ENCODE peak calls at places on chromosomes 1 and 21, in six cellular contexts. B, Y, Q, D, X and O are unnamed samples.

GRCh38 chr21:46122241-46122671 is 24.3 kb downstream of the COL6A2 start:
- DNase-seq in B (no peak), Y (peak; percentile 34), Q (peak; percentile 95), D (peak; percentile 77), X (peak; percentile 60), O (peak; percentile 74)

GRCh38 chr1:9592510-9593075 is 3.9 kb downstream of the TMEM201 start:
- DNase-seq in B (no peak), Y (no peak), Q (no peak), D (no peak), X (no peak), O (no peak)

GRCh38 chr21:38716942-38717341 is 88.8 kb upstream of the ETS2 start:
- DNase-seq in B (no peak), Y (no peak), Q (peak; percentile 48), D (no peak), X (no peak), O (peak; percentile 18)

GRCh38 chr1:177091036-177091435 is 73.5 kb downstream of the ASTN1 start:
- DNase-seq in B (no peak), Y (no peak), Q (peak; percentile 47), D (peak; percentile 15), X (peak; percentile 0), O (no peak)

GRCh38 chr1:216688127-216688657 is 35.0 kb downstream of the ESRRG start:
- DNase-seq in B (no peak), Y (no peak), Q (no peak), D (no peak), X (no peak), O (no peak)

GRCh38 chr1:230250061-230250460 is 176.1 kb downstream of the PGBD5 start:
- DNase-seq in B (no peak), Y (no peak), Q (no peak), D (no peak), X (no peak), O (no peak)

GRCh38 chr1:27606708-27607238 is 2.8 kb upstream of the AHDC1 start:
- DNase-seq in B (no peak), Y (peak; percentile 67), Q (peak; percentile 43), D (no peak), X (no peak), O (peak; percentile 31)

GRCh38 chr1:66283583-66284041 is 250.3 kb upstream of the SGIP1 start:
- DNase-seq in B (no peak), Y (no peak), Q (peak; percentile 87), D (peak; percentile 74), X (no peak), O (no peak)

GRCh38 chr1:202266061-202266765 is 72.6 kb downstream of the LGR6 start:
- DNase-seq in B (no peak), Y (no peak), Q (no peak), D (no peak), X (no peak), O (no peak)

GRCh38 chr1:14742181-14742980 is 143.9 kb downstream of the KAZN start:
- DNase-seq in B (no peak), Y (peak; percentile 52), Q (peak; percentile 99), D (peak; percentile 95), X (peak; percentile 93), O (peak; percentile 89)

GRCh38 chr1:214439352-214440119 is 111.9 kb downstream of the PTPN14 start:
- DNase-seq in B (no peak), Y (peak; percentile 88), Q (peak; percentile 94), D (peak; percentile 68), X (peak; percentile 51), O (peak; percentile 98)

GRCh38 chr21:42063578-42064521 is 7.3 kb upstream of the UMODL1 start:
- DNase-seq in B (peak; percentile 81), Y (peak; percentile 87), Q (peak; percentile 20), D (no peak), X (no peak), O (no peak)

GRCh38 chr1:212127219-212127618 is 91.7 kb downstream of the DTL start:
- DNase-seq in B (no peak), Y (no peak), Q (no peak), D (no peak), X (no peak), O (no peak)

GRCh38 chr1:24683713-24684162 is 40.6 kb downstream of the SRRM1 start:
- DNase-seq in B (no peak), Y (peak; percentile 21), Q (peak; percentile 99), D (peak; percentile 95), X (peak; percentile 92), O (peak; percentile 92)

GRCh38 chr1:199123615-199124014 is 484.8 kb downstream of the PTPRC start:
- DNase-seq in B (no peak), Y (peak; percentile 89), Q (peak; percentile 94), D (peak; percentile 38), X (peak; percentile 68), O (peak; percentile 100)

GRCh38 chr1:227459326-227459841 is 104.0 kb upstream of the ZNF678 start:
- DNase-seq in B (no peak), Y (no peak), Q (peak; percentile 11), D (no peak), X (no peak), O (no peak)

GRCh38 chr21:38917045-38917774 is 111.5 kb downstream of the ETS2 start:
- DNase-seq in B (no peak), Y (no peak), Q (no peak), D (no peak), X (no peak), O (no peak)

GRCh38 chr21:41601573-41602371 is 93.8 kb upstream of the TMPRSS2 start:
- DNase-seq in B (no peak), Y (no peak), Q (peak; percentile 42), D (no peak), X (peak; percentile 35), O (no peak)

GRCh38 chr1:37951783-37952624 is 5.2 kb upstream of the INPP5B start:
- DNase-seq in B (no peak), Y (no peak), Q (no peak), D (no peak), X (no peak), O (no peak)

GRCh38 chr1:153612755-153613331 is at the start of gene S100A16:
- DNase-seq in B (no peak), Y (no peak), Q (peak; percentile 76), D (peak; percentile 71), X (peak; percentile 75), O (peak; percentile 56)

GRCh38 chr1:223714849-223715709 is 2.7 kb downstream of the CAPN2 start:
- DNase-seq in B (peak; percentile 26), Y (peak; percentile 80), Q (peak; percentile 95), D (peak; percentile 83), X (peak; percentile 88), O (peak; percentile 97)

GRCh38 chr1:48526045-48526714 is 54.2 kb upstream of the SPATA6 start:
- DNase-seq in B (no peak), Y (no peak), Q (peak; percentile 7), D (no peak), X (peak; percentile 89), O (peak; percentile 33)

GRCh38 chr1:233327938-233328660 is 575 bp downstream of the MAP3K21 start:
- DNase-seq in B (peak; percentile 26), Y (peak; percentile 49), Q (peak; percentile 12), D (no peak), X (peak; percentile 9), O (no peak)

GRCh38 chr1:6307099-6307498 is 46.2 kb upstream of the GPR153 start:
- DNase-seq in B (no peak), Y (no peak), Q (peak; percentile 63), D (no peak), X (no peak), O (peak; percentile 26)

GRCh38 chr21:37159053-37159776 is 86.2 kb downstream of the TTC3 start:
- DNase-seq in B (no peak), Y (no peak), Q (no peak), D (no peak), X (no peak), O (peak; percentile 95)

GRCh38 chr1:113783254-113784103 is 24.2 kb upstream of the PHTF1 start:
- DNase-seq in B (peak; percentile 66), Y (peak; percentile 87), Q (peak; percentile 62), D (peak; percentile 45), X (peak; percentile 80), O (peak; percentile 35)

GRCh38 chr1:58597076-58597475 is 20.0 kb upstream of the TACSTD2 start:
- DNase-seq in B (no peak), Y (no peak), Q (no peak), D (no peak), X (no peak), O (no peak)

GRCh38 chr1:241316372-241316771 is 40.6 kb downstream of the RGS7 start:
- DNase-seq in B (no peak), Y (no peak), Q (no peak), D (no peak), X (no peak), O (no peak)

GRCh38 chr1:241310451-241310850 is 46.6 kb downstream of the RGS7 start:
- DNase-seq in B (no peak), Y (peak; percentile 66), Q (no peak), D (no peak), X (no peak), O (no peak)

GRCh38 chr1:241306125-241306790 is 50.7 kb downstream of the RGS7 start:
- DNase-seq in B (no peak), Y (no peak), Q (no peak), D (no peak), X (no peak), O (no peak)

GRCh38 chr1:241311056-241311746 is 45.8 kb downstream of the RGS7 start:
- DNase-seq in B (no peak), Y (peak; percentile 46), Q (no peak), D (no peak), X (no peak), O (no peak)
- TF ChIP-seq CTCF in B (no peak), Y (peak; percentile 9), Q (peak; percentile 12), D (no peak), X (no peak), O (no peak)

DNA sequence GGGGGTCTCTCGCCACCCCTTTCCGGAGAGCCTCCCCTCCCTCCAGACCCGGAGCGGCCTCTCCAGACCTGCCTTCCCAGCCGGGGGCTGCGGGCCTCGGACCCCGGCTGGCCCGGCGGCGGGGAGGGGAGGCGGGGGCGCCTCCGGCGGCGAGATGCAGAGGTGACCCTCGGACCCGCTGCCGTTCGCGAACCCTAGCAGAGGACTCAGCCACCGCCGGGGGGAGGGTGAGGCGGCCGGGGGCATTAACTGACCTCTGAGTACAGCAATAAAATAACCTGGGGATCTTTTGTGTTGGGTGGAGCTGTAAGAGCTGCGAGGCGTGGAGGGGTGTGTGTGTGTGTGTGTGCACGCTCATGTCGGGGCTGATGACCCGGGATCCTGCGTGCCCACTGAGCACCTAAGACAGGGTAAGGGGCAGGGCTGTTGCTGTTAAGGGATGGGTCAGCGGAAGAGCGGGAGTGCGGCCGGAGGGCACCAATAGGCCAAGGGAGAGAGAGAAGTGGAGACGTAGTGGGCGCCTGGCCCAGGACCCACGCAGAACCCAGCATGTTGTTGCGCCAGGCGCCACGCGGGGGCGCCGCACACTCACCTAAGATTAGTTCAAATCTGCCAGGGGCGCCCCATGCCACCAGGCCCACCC is 6.3 kb downstream of the HAPLN2 start:
- DNase-seq in B (peak; percentile 51), Y (peak; percentile 52), Q (peak; percentile 18), D (peak; percentile 40), X (peak; percentile 63), O (peak; percentile 46)
- H3K4me3 ChIP-seq in B (peak overlapping the region; percentile 25), Y (no peak overlapping the region), Q (no peak overlapping the region), D (no peak overlapping the region), X (peak overlapping the region; percentile 25), O (no peak overlapping the region)

GRCh38 chr1:181482521-181483083 is 715 bp upstream of the CACNA1E start:
- DNase-seq in B (no peak), Y (peak; percentile 58), Q (peak; percentile 20), D (no peak), X (peak; percentile 17), O (no peak)
- TF ChIP-seq CTCF in B (no peak), Y (no peak), Q (no peak), D (no peak), X (no peak), O (no peak)

DNA sequence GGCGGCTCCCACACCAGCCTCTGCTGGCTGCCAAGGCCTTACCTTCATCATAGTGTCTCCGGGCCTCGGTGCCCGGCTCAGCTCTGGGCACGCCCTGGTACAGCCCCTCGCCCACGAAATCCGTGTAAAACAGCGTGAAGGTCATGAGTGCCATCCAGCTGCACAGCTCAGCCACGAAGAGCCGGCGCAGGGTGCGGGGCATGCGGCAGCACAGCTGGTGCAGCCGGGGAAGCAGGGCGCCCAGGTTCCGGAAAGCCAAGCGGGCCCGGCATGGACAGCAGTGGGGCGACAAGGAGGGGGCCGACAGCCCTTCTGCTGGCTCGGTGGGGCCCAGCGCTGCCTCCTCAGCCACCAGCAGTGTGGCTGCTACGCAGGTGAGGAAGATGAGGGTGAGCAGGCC is 17.5 kb downstream of the SLC45A3 start:
- DNase-seq in B (no peak), Y (no peak), Q (no peak), D (no peak), X (no peak), O (no peak)
- H3K4me3 ChIP-seq in B (no peak overlapping the region), Y (no peak overlapping the region), Q (no peak overlapping the region), D (no peak overlapping the region), X (no peak overlapping the region), O (no peak overlapping the region)